ENCODE peak calls at places on chromosomes 6 and 20, in ten cellular contexts. One of them, this sample, is unnamed.

GRCh38 chr20:9996944-9997343 is 37.8 kb upstream of the ANKEF1 start:
- ATAC-seq in body of pancreas: no peak
- ATAC-seq in pancreas: no peak
- ATAC-seq in naive thymus-derived CD4-positive, alpha-beta T cell: no peak
- ATAC-seq in activated CD8-positive, alpha-beta memory T cell treated with anti-CD3 and anti-CD28 coated beads, Interleukin-2, amount 10 ng/mL, durations not matched to agents 7 days and 5 days: no peak
- ATAC-seq in left ventricle myocardium superior: no peak
- ATAC-seq in left lung: no peak
- ATAC-seq in HCT116: no peak
- ATAC-seq in effector memory CD8-positive, alpha-beta T cell: no peak
- ATAC-seq in activated B cell treated with CpG ODN at 0.5 μM for 24 hours: no peak
- ATAC-seq in this sample: no peak

GRCh38 chr6:155645328-155645727 is 189.7 kb upstream of the NOX3 start:
- ATAC-seq in body of pancreas: no peak
- ATAC-seq in pancreas: no peak
- ATAC-seq in naive thymus-derived CD4-positive, alpha-beta T cell: no peak
- ATAC-seq in activated CD8-positive, alpha-beta memory T cell treated with anti-CD3 and anti-CD28 coated beads, Interleukin-2, amount 10 ng/mL, durations not matched to agents 7 days and 5 days: no peak
- ATAC-seq in left ventricle myocardium superior: no peak
- ATAC-seq in left lung: no peak
- ATAC-seq in HCT116: no peak
- ATAC-seq in effector memory CD8-positive, alpha-beta T cell: no peak
- ATAC-seq in activated B cell treated with CpG ODN at 0.5 μM for 24 hours: no peak
- ATAC-seq in this sample: no peak

GRCh38 chr6:144232434-144233223 is 52.5 kb upstream of the UTRN start:
- ATAC-seq in body of pancreas: no peak
- ATAC-seq in pancreas: peak; percentile 65
- ATAC-seq in naive thymus-derived CD4-positive, alpha-beta T cell: no peak
- ATAC-seq in activated CD8-positive, alpha-beta memory T cell treated with anti-CD3 and anti-CD28 coated beads, Interleukin-2, amount 10 ng/mL, durations not matched to agents 7 days and 5 days: no peak
- ATAC-seq in left ventricle myocardium superior: no peak
- ATAC-seq in left lung: no peak
- ATAC-seq in HCT116: no peak
- ATAC-seq in effector memory CD8-positive, alpha-beta T cell: no peak
- ATAC-seq in activated B cell treated with CpG ODN at 0.5 μM for 24 hours: no peak
- ATAC-seq in this sample: no peak

GRCh38 chr6:34246563-34247391 is 2.0 kb downstream of the SMIM29 start:
- ATAC-seq in body of pancreas: no peak
- ATAC-seq in pancreas: no peak
- ATAC-seq in naive thymus-derived CD4-positive, alpha-beta T cell: no peak
- ATAC-seq in activated CD8-positive, alpha-beta memory T cell treated with anti-CD3 and anti-CD28 coated beads, Interleukin-2, amount 10 ng/mL, durations not matched to agents 7 days and 5 days: no peak
- ATAC-seq in left ventricle myocardium superior: no peak
- ATAC-seq in left lung: no peak
- ATAC-seq in HCT116: peak; percentile 12
- ATAC-seq in effector memory CD8-positive, alpha-beta T cell: no peak
- ATAC-seq in activated B cell treated with CpG ODN at 0.5 μM for 24 hours: peak; percentile 10
- ATAC-seq in this sample: no peak

GRCh38 chr20:18001131-18001921 is 32.5 kb downstream of the MGME1 start:
- ATAC-seq in body of pancreas: peak; percentile 88
- ATAC-seq in pancreas: peak; percentile 87
- ATAC-seq in naive thymus-derived CD4-positive, alpha-beta T cell: no peak
- ATAC-seq in activated CD8-positive, alpha-beta memory T cell treated with anti-CD3 and anti-CD28 coated beads, Interleukin-2, amount 10 ng/mL, durations not matched to agents 7 days and 5 days: no peak
- ATAC-seq in left ventricle myocardium superior: peak; percentile 95
- ATAC-seq in left lung: peak; percentile 79
- ATAC-seq in HCT116: no peak
- ATAC-seq in effector memory CD8-positive, alpha-beta T cell: no peak
- ATAC-seq in activated B cell treated with CpG ODN at 0.5 μM for 24 hours: no peak
- ATAC-seq in this sample: no peak

GRCh38 chr20:56865055-56865454 is 235.9 kb downstream of the TFAP2C start:
- ATAC-seq in body of pancreas: no peak
- ATAC-seq in pancreas: no peak
- ATAC-seq in naive thymus-derived CD4-positive, alpha-beta T cell: no peak
- ATAC-seq in activated CD8-positive, alpha-beta memory T cell treated with anti-CD3 and anti-CD28 coated beads, Interleukin-2, amount 10 ng/mL, durations not matched to agents 7 days and 5 days: no peak
- ATAC-seq in left ventricle myocardium superior: no peak
- ATAC-seq in left lung: no peak
- ATAC-seq in HCT116: no peak
- ATAC-seq in effector memory CD8-positive, alpha-beta T cell: no peak
- ATAC-seq in activated B cell treated with CpG ODN at 0.5 μM for 24 hours: no peak
- ATAC-seq in this sample: no peak

GRCh38 chr6:39914239-39914638 is 20.0 kb downstream of the MOCS1 start:
- ATAC-seq in body of pancreas: no peak
- ATAC-seq in pancreas: no peak
- ATAC-seq in naive thymus-derived CD4-positive, alpha-beta T cell: no peak
- ATAC-seq in activated CD8-positive, alpha-beta memory T cell treated with anti-CD3 and anti-CD28 coated beads, Interleukin-2, amount 10 ng/mL, durations not matched to agents 7 days and 5 days: no peak
- ATAC-seq in left ventricle myocardium superior: no peak
- ATAC-seq in left lung: no peak
- ATAC-seq in HCT116: no peak
- ATAC-seq in effector memory CD8-positive, alpha-beta T cell: no peak
- ATAC-seq in activated B cell treated with CpG ODN at 0.5 μM for 24 hours: no peak
- ATAC-seq in this sample: no peak

GRCh38 chr6:134830945-134831344 is 119.0 kb downstream of the ALDH8A1 start:
- ATAC-seq in body of pancreas: peak; percentile 28
- ATAC-seq in pancreas: peak; percentile 33
- ATAC-seq in naive thymus-derived CD4-positive, alpha-beta T cell: no peak
- ATAC-seq in activated CD8-positive, alpha-beta memory T cell treated with anti-CD3 and anti-CD28 coated beads, Interleukin-2, amount 10 ng/mL, durations not matched to agents 7 days and 5 days: no peak
- ATAC-seq in left ventricle myocardium superior: no peak
- ATAC-seq in left lung: no peak
- ATAC-seq in HCT116: no peak
- ATAC-seq in effector memory CD8-positive, alpha-beta T cell: no peak
- ATAC-seq in activated B cell treated with CpG ODN at 0.5 μM for 24 hours: no peak
- ATAC-seq in this sample: no peak

GRCh38 chr6:41371992-41372525 is 36.7 kb downstream of the NCR2 start:
- ATAC-seq in body of pancreas: no peak
- ATAC-seq in pancreas: peak; percentile 26
- ATAC-seq in naive thymus-derived CD4-positive, alpha-beta T cell: peak; percentile 23
- ATAC-seq in activated CD8-positive, alpha-beta memory T cell treated with anti-CD3 and anti-CD28 coated beads, Interleukin-2, amount 10 ng/mL, durations not matched to agents 7 days and 5 days: peak; percentile 18
- ATAC-seq in left ventricle myocardium superior: peak; percentile 24
- ATAC-seq in left lung: peak; percentile 23
- ATAC-seq in HCT116: no peak
- ATAC-seq in effector memory CD8-positive, alpha-beta T cell: peak; percentile 37
- ATAC-seq in activated B cell treated with CpG ODN at 0.5 μM for 24 hours: peak; percentile 38
- ATAC-seq in this sample: peak; percentile 6

GRCh38 chr20:34111057-34111711 is 859 bp downstream of the EIF2S2 start:
- ATAC-seq in body of pancreas: no peak
- ATAC-seq in pancreas: peak; percentile 5
- ATAC-seq in naive thymus-derived CD4-positive, alpha-beta T cell: no peak
- ATAC-seq in activated CD8-positive, alpha-beta memory T cell treated with anti-CD3 and anti-CD28 coated beads, Interleukin-2, amount 10 ng/mL, durations not matched to agents 7 days and 5 days: no peak
- ATAC-seq in left ventricle myocardium superior: no peak
- ATAC-seq in left lung: peak; percentile 43
- ATAC-seq in HCT116: no peak
- ATAC-seq in effector memory CD8-positive, alpha-beta T cell: no peak
- ATAC-seq in activated B cell treated with CpG ODN at 0.5 μM for 24 hours: no peak
- ATAC-seq in this sample: no peak

GRCh38 chr6:53312355-53312754 is 36.4 kb downstream of the ELOVL5 start:
- ATAC-seq in body of pancreas: no peak
- ATAC-seq in pancreas: no peak
- ATAC-seq in naive thymus-derived CD4-positive, alpha-beta T cell: peak; percentile 63
- ATAC-seq in activated CD8-positive, alpha-beta memory T cell treated with anti-CD3 and anti-CD28 coated beads, Interleukin-2, amount 10 ng/mL, durations not matched to agents 7 days and 5 days: peak; percentile 76
- ATAC-seq in left ventricle myocardium superior: no peak
- ATAC-seq in left lung: no peak
- ATAC-seq in HCT116: no peak
- ATAC-seq in effector memory CD8-positive, alpha-beta T cell: peak; percentile 76
- ATAC-seq in activated B cell treated with CpG ODN at 0.5 μM for 24 hours: peak; percentile 45
- ATAC-seq in this sample: no peak

GRCh38 chr6:110295451-110296145 is 62.6 kb downstream of the METTL24 start:
- ATAC-seq in body of pancreas: no peak
- ATAC-seq in pancreas: no peak
- ATAC-seq in naive thymus-derived CD4-positive, alpha-beta T cell: no peak
- ATAC-seq in activated CD8-positive, alpha-beta memory T cell treated with anti-CD3 and anti-CD28 coated beads, Interleukin-2, amount 10 ng/mL, durations not matched to agents 7 days and 5 days: no peak
- ATAC-seq in left ventricle myocardium superior: no peak
- ATAC-seq in left lung: no peak
- ATAC-seq in HCT116: no peak
- ATAC-seq in effector memory CD8-positive, alpha-beta T cell: peak; percentile 44
- ATAC-seq in activated B cell treated with CpG ODN at 0.5 μM for 24 hours: no peak
- ATAC-seq in this sample: no peak

GRCh38 chr20:38870733-38871559 is 55.3 kb upstream of the FAM83D start:
- ATAC-seq in body of pancreas: no peak
- ATAC-seq in pancreas: no peak
- ATAC-seq in naive thymus-derived CD4-positive, alpha-beta T cell: no peak
- ATAC-seq in activated CD8-positive, alpha-beta memory T cell treated with anti-CD3 and anti-CD28 coated beads, Interleukin-2, amount 10 ng/mL, durations not matched to agents 7 days and 5 days: no peak
- ATAC-seq in left ventricle myocardium superior: peak; percentile 37
- ATAC-seq in left lung: peak; percentile 74
- ATAC-seq in HCT116: peak; percentile 97
- ATAC-seq in effector memory CD8-positive, alpha-beta T cell: no peak
- ATAC-seq in activated B cell treated with CpG ODN at 0.5 μM for 24 hours: no peak
- ATAC-seq in this sample: no peak

GRCh38 chr6:49551866-49552129 is 1.3 kb downstream of the C6orf141 start:
- ATAC-seq in body of pancreas: no peak
- ATAC-seq in pancreas: no peak
- ATAC-seq in naive thymus-derived CD4-positive, alpha-beta T cell: no peak
- ATAC-seq in activated CD8-positive, alpha-beta memory T cell treated with anti-CD3 and anti-CD28 coated beads, Interleukin-2, amount 10 ng/mL, durations not matched to agents 7 days and 5 days: no peak
- ATAC-seq in left ventricle myocardium superior: no peak
- ATAC-seq in left lung: peak; percentile 10
- ATAC-seq in HCT116: no peak
- ATAC-seq in effector memory CD8-positive, alpha-beta T cell: no peak
- ATAC-seq in activated B cell treated with CpG ODN at 0.5 μM for 24 hours: no peak
- ATAC-seq in this sample: no peak

GRCh38 chr6:63487123-63487813 is 85.0 kb upstream of the LOC128125822 start:
- ATAC-seq in body of pancreas: peak; percentile 84
- ATAC-seq in pancreas: peak; percentile 82
- ATAC-seq in naive thymus-derived CD4-positive, alpha-beta T cell: no peak
- ATAC-seq in activated CD8-positive, alpha-beta memory T cell treated with anti-CD3 and anti-CD28 coated beads, Interleukin-2, amount 10 ng/mL, durations not matched to agents 7 days and 5 days: no peak
- ATAC-seq in left ventricle myocardium superior: no peak
- ATAC-seq in left lung: no peak
- ATAC-seq in HCT116: no peak
- ATAC-seq in effector memory CD8-positive, alpha-beta T cell: no peak
- ATAC-seq in activated B cell treated with CpG ODN at 0.5 μM for 24 hours: no peak
- ATAC-seq in this sample: no peak

GRCh38 chr20:10557685-10558084 is 116.1 kb downstream of the JAG1 start:
- ATAC-seq in body of pancreas: no peak
- ATAC-seq in pancreas: no peak
- ATAC-seq in naive thymus-derived CD4-positive, alpha-beta T cell: no peak
- ATAC-seq in activated CD8-positive, alpha-beta memory T cell treated with anti-CD3 and anti-CD28 coated beads, Interleukin-2, amount 10 ng/mL, durations not matched to agents 7 days and 5 days: no peak
- ATAC-seq in left ventricle myocardium superior: no peak
- ATAC-seq in left lung: no peak
- ATAC-seq in HCT116: no peak
- ATAC-seq in effector memory CD8-positive, alpha-beta T cell: no peak
- ATAC-seq in activated B cell treated with CpG ODN at 0.5 μM for 24 hours: no peak
- ATAC-seq in this sample: no peak

GRCh38 chr6:15897063-15897934 is 231.6 kb upstream of the MYLIP start:
- ATAC-seq in body of pancreas: peak; percentile 65
- ATAC-seq in pancreas: peak; percentile 75
- ATAC-seq in naive thymus-derived CD4-positive, alpha-beta T cell: no peak
- ATAC-seq in activated CD8-positive, alpha-beta memory T cell treated with anti-CD3 and anti-CD28 coated beads, Interleukin-2, amount 10 ng/mL, durations not matched to agents 7 days and 5 days: no peak
- ATAC-seq in left ventricle myocardium superior: peak; percentile 92
- ATAC-seq in left lung: peak; percentile 80
- ATAC-seq in HCT116: no peak
- ATAC-seq in effector memory CD8-positive, alpha-beta T cell: no peak
- ATAC-seq in activated B cell treated with CpG ODN at 0.5 μM for 24 hours: no peak
- ATAC-seq in this sample: no peak

GRCh38 chr6:166341464-166341863 is 881 bp downstream of the SFT2D1 start:
- ATAC-seq in body of pancreas: no peak
- ATAC-seq in pancreas: no peak
- ATAC-seq in naive thymus-derived CD4-positive, alpha-beta T cell: peak; percentile 33
- ATAC-seq in activated CD8-positive, alpha-beta memory T cell treated with anti-CD3 and anti-CD28 coated beads, Interleukin-2, amount 10 ng/mL, durations not matched to agents 7 days and 5 days: peak; percentile 14
- ATAC-seq in left ventricle myocardium superior: no peak
- ATAC-seq in left lung: no peak
- ATAC-seq in HCT116: no peak
- ATAC-seq in effector memory CD8-positive, alpha-beta T cell: peak; percentile 45
- ATAC-seq in activated B cell treated with CpG ODN at 0.5 μM for 24 hours: peak; percentile 12
- ATAC-seq in this sample: peak; percentile 34

GRCh38 chr20:23492292-23492691 is 1.4 kb downstream of the CST8 start:
- ATAC-seq in body of pancreas: no peak
- ATAC-seq in pancreas: no peak
- ATAC-seq in naive thymus-derived CD4-positive, alpha-beta T cell: no peak
- ATAC-seq in activated CD8-positive, alpha-beta memory T cell treated with anti-CD3 and anti-CD28 coated beads, Interleukin-2, amount 10 ng/mL, durations not matched to agents 7 days and 5 days: no peak
- ATAC-seq in left ventricle myocardium superior: no peak
- ATAC-seq in left lung: no peak
- ATAC-seq in HCT116: no peak
- ATAC-seq in effector memory CD8-positive, alpha-beta T cell: peak; percentile 37
- ATAC-seq in activated B cell treated with CpG ODN at 0.5 μM for 24 hours: peak; percentile 45
- ATAC-seq in this sample: peak; percentile 84

GRCh38 chr20:6692566-6693168 is 74.8 kb upstream of the BMP2 start:
- ATAC-seq in body of pancreas: no peak
- ATAC-seq in pancreas: no peak
- ATAC-seq in naive thymus-derived CD4-positive, alpha-beta T cell: no peak
- ATAC-seq in activated CD8-positive, alpha-beta memory T cell treated with anti-CD3 and anti-CD28 coated beads, Interleukin-2, amount 10 ng/mL, durations not matched to agents 7 days and 5 days: no peak
- ATAC-seq in left ventricle myocardium superior: peak; percentile 89
- ATAC-seq in left lung: peak; percentile 66
- ATAC-seq in HCT116: no peak
- ATAC-seq in effector memory CD8-positive, alpha-beta T cell: no peak
- ATAC-seq in activated B cell treated with CpG ODN at 0.5 μM for 24 hours: no peak
- ATAC-seq in this sample: no peak

GRCh38 chr20:41553142-41553879 is 64.9 kb downstream of the CHD6 start:
- ATAC-seq in body of pancreas: no peak
- ATAC-seq in pancreas: no peak
- ATAC-seq in naive thymus-derived CD4-positive, alpha-beta T cell: no peak
- ATAC-seq in activated CD8-positive, alpha-beta memory T cell treated with anti-CD3 and anti-CD28 coated beads, Interleukin-2, amount 10 ng/mL, durations not matched to agents 7 days and 5 days: no peak
- ATAC-seq in left ventricle myocardium superior: no peak
- ATAC-seq in left lung: no peak
- ATAC-seq in HCT116: no peak
- ATAC-seq in effector memory CD8-positive, alpha-beta T cell: no peak
- ATAC-seq in activated B cell treated with CpG ODN at 0.5 μM for 24 hours: peak; percentile 25
- ATAC-seq in this sample: no peak

GRCh38 chr20:37676440-37676839 is 17.4 kb upstream of the CTNNBL1 start:
- ATAC-seq in body of pancreas: no peak
- ATAC-seq in pancreas: no peak
- ATAC-seq in naive thymus-derived CD4-positive, alpha-beta T cell: no peak
- ATAC-seq in activated CD8-positive, alpha-beta memory T cell treated with anti-CD3 and anti-CD28 coated beads, Interleukin-2, amount 10 ng/mL, durations not matched to agents 7 days and 5 days: no peak
- ATAC-seq in left ventricle myocardium superior: no peak
- ATAC-seq in left lung: no peak
- ATAC-seq in HCT116: no peak
- ATAC-seq in effector memory CD8-positive, alpha-beta T cell: no peak
- ATAC-seq in activated B cell treated with CpG ODN at 0.5 μM for 24 hours: no peak
- ATAC-seq in this sample: no peak

GRCh38 chr6:104639671-104640070 is 220.0 kb downstream of the HACE1 start:
- ATAC-seq in body of pancreas: no peak
- ATAC-seq in pancreas: peak; percentile 74
- ATAC-seq in naive thymus-derived CD4-positive, alpha-beta T cell: peak; percentile 70
- ATAC-seq in activated CD8-positive, alpha-beta memory T cell treated with anti-CD3 and anti-CD28 coated beads, Interleukin-2, amount 10 ng/mL, durations not matched to agents 7 days and 5 days: no peak
- ATAC-seq in left ventricle myocardium superior: peak; percentile 70
- ATAC-seq in left lung: peak; percentile 74
- ATAC-seq in HCT116: no peak
- ATAC-seq in effector memory CD8-positive, alpha-beta T cell: no peak
- ATAC-seq in activated B cell treated with CpG ODN at 0.5 μM for 24 hours: no peak
- ATAC-seq in this sample: no peak

GRCh38 chr20:44644384-44645131 is 6.9 kb downstream of the ADA start:
- ATAC-seq in body of pancreas: no peak
- ATAC-seq in pancreas: no peak
- ATAC-seq in naive thymus-derived CD4-positive, alpha-beta T cell: peak; percentile 69
- ATAC-seq in activated CD8-positive, alpha-beta memory T cell treated with anti-CD3 and anti-CD28 coated beads, Interleukin-2, amount 10 ng/mL, durations not matched to agents 7 days and 5 days: peak; percentile 49
- ATAC-seq in left ventricle myocardium superior: no peak
- ATAC-seq in left lung: no peak
- ATAC-seq in HCT116: no peak
- ATAC-seq in effector memory CD8-positive, alpha-beta T cell: peak; percentile 61
- ATAC-seq in activated B cell treated with CpG ODN at 0.5 μM for 24 hours: no peak
- ATAC-seq in this sample: peak; percentile 58

GRCh38 chr6:85824329-85824728 is 181.6 kb upstream of the SYNCRIP start:
- ATAC-seq in body of pancreas: no peak
- ATAC-seq in pancreas: peak; percentile 87
- ATAC-seq in naive thymus-derived CD4-positive, alpha-beta T cell: no peak
- ATAC-seq in activated CD8-positive, alpha-beta memory T cell treated with anti-CD3 and anti-CD28 coated beads, Interleukin-2, amount 10 ng/mL, durations not matched to agents 7 days and 5 days: no peak
- ATAC-seq in left ventricle myocardium superior: no peak
- ATAC-seq in left lung: no peak
- ATAC-seq in HCT116: no peak
- ATAC-seq in effector memory CD8-positive, alpha-beta T cell: no peak
- ATAC-seq in activated B cell treated with CpG ODN at 0.5 μM for 24 hours: no peak
- ATAC-seq in this sample: no peak

GRCh38 chr20:37856932-37857660 is 45.8 kb upstream of the VSTM2L start:
- ATAC-seq in body of pancreas: no peak
- ATAC-seq in pancreas: no peak
- ATAC-seq in naive thymus-derived CD4-positive, alpha-beta T cell: no peak
- ATAC-seq in activated CD8-positive, alpha-beta memory T cell treated with anti-CD3 and anti-CD28 coated beads, Interleukin-2, amount 10 ng/mL, durations not matched to agents 7 days and 5 days: no peak
- ATAC-seq in left ventricle myocardium superior: peak; percentile 55
- ATAC-seq in left lung: peak; percentile 54
- ATAC-seq in HCT116: no peak
- ATAC-seq in effector memory CD8-positive, alpha-beta T cell: no peak
- ATAC-seq in activated B cell treated with CpG ODN at 0.5 μM for 24 hours: no peak
- ATAC-seq in this sample: no peak

GRCh38 chr6:152673233-152673632 is 24.5 kb upstream of the MYCT1 start:
- ATAC-seq in body of pancreas: no peak
- ATAC-seq in pancreas: no peak
- ATAC-seq in naive thymus-derived CD4-positive, alpha-beta T cell: no peak
- ATAC-seq in activated CD8-positive, alpha-beta memory T cell treated with anti-CD3 and anti-CD28 coated beads, Interleukin-2, amount 10 ng/mL, durations not matched to agents 7 days and 5 days: no peak
- ATAC-seq in left ventricle myocardium superior: no peak
- ATAC-seq in left lung: no peak
- ATAC-seq in HCT116: no peak
- ATAC-seq in effector memory CD8-positive, alpha-beta T cell: no peak
- ATAC-seq in activated B cell treated with CpG ODN at 0.5 μM for 24 hours: no peak
- ATAC-seq in this sample: no peak

GRCh38 chr6:15776458-15776980 is 113.7 kb upstream of the DTNBP1 start:
- ATAC-seq in body of pancreas: no peak
- ATAC-seq in pancreas: no peak
- ATAC-seq in naive thymus-derived CD4-positive, alpha-beta T cell: no peak
- ATAC-seq in activated CD8-positive, alpha-beta memory T cell treated with anti-CD3 and anti-CD28 coated beads, Interleukin-2, amount 10 ng/mL, durations not matched to agents 7 days and 5 days: peak; percentile 88
- ATAC-seq in left ventricle myocardium superior: no peak
- ATAC-seq in left lung: no peak
- ATAC-seq in HCT116: no peak
- ATAC-seq in effector memory CD8-positive, alpha-beta T cell: peak; percentile 16
- ATAC-seq in activated B cell treated with CpG ODN at 0.5 μM for 24 hours: no peak
- ATAC-seq in this sample: peak; percentile 84

This sample was measured in stimulated activated memory B cell treated with anti-CD40 and anti-IgM and Interleukin-4, amounts not matched to agents 10 μg/mL and 1 μg/mL and 100 μg/mL, for 72 hours.